ENCODE peak calls at places on chromosomes 4 and X, in seven cellular contexts. K is SK-N-SH, Y is K562, F is HCT116, W is GM12878, E is H1, O is HepG2. C is an unnamed sample.

GRCh38 chr4:80305466-80305865 is 30.1 kb upstream of the CFAP299 start:
- DNase-seq in W (no peak), E (no peak), Y (no peak), K (no peak), O (no peak), F (no peak), C (no peak)

GRCh38 chrX:30597258-30598012 is 19.9 kb upstream of the TASL start:
- DNase-seq in E (no peak), F (no peak), O (no peak), K (no peak), W (peak; percentile 53), Y (no peak), C (peak; percentile 3)

GRCh38 chrX:134735015-134735414 is 76.7 kb upstream of the PLAC1 start:
- DNase-seq in E (no peak), Y (no peak), W (no peak), F (no peak), K (no peak), O (no peak), C (no peak)

GRCh38 chr4:76546282-76547166 is 111.5 kb downstream of the SHROOM3 start:
- DNase-seq in F (no peak), E (no peak), K (no peak), O (no peak), Y (no peak), W (no peak), C (no peak)

GRCh38 chrX:23616361-23616760 is 50.9 kb upstream of the PRDX4 start:
- DNase-seq in K (peak; percentile 44), Y (peak; percentile 39), O (peak; percentile 0), W (no peak), E (no peak), F (no peak), C (peak; percentile 40)

GRCh38 chrX:56788229-56788628 is 59.2 kb downstream of the NBDY start:
- DNase-seq in Y (no peak), K (no peak), E (no peak), F (no peak), O (no peak), W (no peak), C (no peak)

GRCh38 chrX:151370906-151371305 is 26.1 kb upstream of the VMA21 start:
- DNase-seq in W (no peak), O (peak; percentile 1), F (no peak), E (peak; percentile 63), K (peak; percentile 32), Y (peak; percentile 14), C (peak; percentile 18)

GRCh38 chr4:60562353-60562752 is 637.8 kb upstream of the ADGRL3 start:
- DNase-seq in Y (no peak), O (no peak), E (no peak), W (no peak), F (no peak), K (no peak), C (no peak)

GRCh38 chrX:14673764-14674163 is 144.4 kb downstream of the GLRA2 start:
- DNase-seq in O (peak; percentile 39), Y (no peak), K (no peak), F (peak; percentile 78), W (peak; percentile 70), E (no peak), C (no peak)

GRCh38 chr4:48295116-48295515 is 25.5 kb upstream of the TEC start:
- DNase-seq in Y (no peak), W (no peak), K (no peak), O (no peak), E (no peak), F (no peak), C (no peak)

GRCh38 chr4:164874791-164875190 is 2.2 kb upstream of the APELA start:
- DNase-seq in F (no peak), Y (no peak), W (no peak), O (no peak), E (no peak), K (no peak), C (no peak)

GRCh38 chr4:87005369-87005689 is 70.5 kb downstream of the AFF1 start:
- DNase-seq in W (no peak), O (no peak), F (no peak), Y (no peak), E (no peak), K (no peak), C (no peak)

GRCh38 chrX:65607070-65607742 is 60.2 kb upstream of the MSN start:
- DNase-seq in E (no peak), F (no peak), K (no peak), Y (no peak), W (no peak), O (no peak), C (no peak)

GRCh38 chrX:135213200-135213844 is 38.5 kb upstream of the ETDA start:
- DNase-seq in K (no peak), O (no peak), F (no peak), E (no peak), Y (no peak), W (no peak), C (no peak)

GRCh38 chr4:55116450-55116849 is 8.9 kb downstream of the KDR start:
- DNase-seq in Y (no peak), W (no peak), O (no peak), E (no peak), K (no peak), F (no peak), C (no peak)

GRCh38 chr4:121951570-121952110 is at the start of gene TRPC3:
- DNase-seq in F (no peak), O (no peak), K (peak; percentile 69), Y (peak; percentile 47), W (no peak), E (peak; percentile 72), C (no peak)

GRCh38 chr4:910366-911091 is 21.6 kb downstream of the GAK start:
- DNase-seq in Y (no peak), E (no peak), W (no peak), K (no peak), F (no peak), O (no peak), C (no peak)

GRCh38 chr4:145937990-145938611 is 522 bp downstream of the ZNF827 start:
- DNase-seq in O (no peak), Y (no peak), F (no peak), K (peak; percentile 60), E (peak; percentile 48), W (no peak), C (peak; percentile 18)

GRCh38 chr4:102585329-102585728 is 84.2 kb downstream of the NFKB1 start:
- DNase-seq in W (no peak), O (no peak), F (no peak), E (no peak), K (no peak), Y (no peak), C (no peak)

GRCh38 chr4:135418353-135418752 is 1216.8 kb upstream of the PABPC4L start:
- DNase-seq in O (peak; percentile 3), K (peak; percentile 10), F (peak; percentile 37), Y (no peak), E (no peak), W (no peak), C (peak; percentile 41)

GRCh38 chr4:3875466-3875865 is 109.3 kb downstream of the ADRA2C start:
- DNase-seq in W (no peak), E (no peak), K (no peak), F (no peak), Y (no peak), O (no peak), C (no peak)

GRCh38 chrX:53249387-53250042 is 24.5 kb upstream of the KDM5C start:
- DNase-seq in K (no peak), Y (no peak), W (no peak), F (no peak), E (no peak), O (no peak), C (no peak)

GRCh38 chr4:134174271-134174670 is 27.3 kb downstream of the PABPC4L start:
- DNase-seq in E (no peak), W (no peak), K (no peak), Y (no peak), F (no peak), O (no peak), C (no peak)
- TF ChIP-seq JUND in E (no peak), W (no peak), K (no peak), Y (no peak), F (no peak), O (no peak), C (no peak)

DNA sequence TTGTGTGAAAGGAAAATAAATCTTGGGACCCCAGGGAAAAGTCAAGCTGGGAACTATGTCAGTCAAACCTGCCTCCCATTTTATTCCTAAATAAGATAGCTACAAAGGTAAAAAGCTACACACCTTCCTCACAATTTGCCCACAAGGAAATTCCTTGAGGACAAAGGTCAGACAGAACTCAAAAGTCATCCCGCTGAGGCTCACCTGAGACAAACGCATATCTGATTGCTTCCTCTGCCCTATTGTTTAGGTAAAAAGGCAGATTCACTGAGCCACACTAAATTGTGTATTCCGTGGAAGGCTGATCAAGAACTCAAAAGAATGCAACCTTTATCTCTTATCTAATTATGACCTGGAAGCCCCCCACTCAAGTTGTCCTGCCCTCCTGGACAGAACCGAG is 58.7 kb upstream of the MAML3 start:
- DNase-seq in Y (no peak), K (no peak), W (no peak), O (no peak), F (no peak), E (no peak), C (no peak)
- TF ChIP-seq JUND in Y (no peak), K (no peak), W (no peak), O (no peak), F (no peak), E (no peak), C (no peak)

GRCh38 chr4:113103556-113103955 is 54.1 kb downstream of the ANK2 start:
- DNase-seq in Y (no peak), K (no peak), O (no peak), E (no peak), F (no peak), W (no peak), C (no peak)

GRCh38 chr4:113101669-113102068 is 52.2 kb downstream of the ANK2 start:
- DNase-seq in O (peak; percentile 3), K (no peak), W (no peak), Y (no peak), F (no peak), E (no peak), C (no peak)

GRCh38 chr4:113109106-113109740 is 59.8 kb downstream of the ANK2 start:
- DNase-seq in E (no peak), W (no peak), Y (no peak), O (peak; percentile 46), K (no peak), F (no peak), C (no peak)

DNA sequence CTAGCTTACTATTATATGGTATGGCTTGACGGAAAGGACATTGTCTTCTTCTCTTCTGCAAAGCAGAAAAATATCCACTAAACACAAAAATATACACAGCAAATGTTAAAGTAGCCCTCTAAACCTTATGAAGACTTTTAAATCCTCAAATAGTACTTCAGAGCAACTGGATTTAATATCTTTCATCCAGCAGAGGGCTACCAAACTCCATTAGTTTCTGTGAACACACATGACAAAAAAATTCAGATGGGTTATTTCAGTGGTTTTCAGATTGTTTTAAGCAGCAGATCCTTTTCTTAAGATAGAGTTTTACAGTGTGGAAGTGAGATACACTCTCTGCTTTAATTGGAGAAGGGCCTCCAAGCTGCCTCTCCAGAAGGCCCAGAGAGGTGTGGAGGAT is 56.6 kb downstream of the ANK2 start:
- DNase-seq in K (peak; percentile 6), F (peak; percentile 23), W (no peak), E (no peak), O (peak; percentile 59), Y (no peak), C (peak; percentile 53)
- TF ChIP-seq JUND in K (no peak), F (no peak), W (no peak), E (no peak), O (no peak), Y (no peak), C (no peak)

DNA sequence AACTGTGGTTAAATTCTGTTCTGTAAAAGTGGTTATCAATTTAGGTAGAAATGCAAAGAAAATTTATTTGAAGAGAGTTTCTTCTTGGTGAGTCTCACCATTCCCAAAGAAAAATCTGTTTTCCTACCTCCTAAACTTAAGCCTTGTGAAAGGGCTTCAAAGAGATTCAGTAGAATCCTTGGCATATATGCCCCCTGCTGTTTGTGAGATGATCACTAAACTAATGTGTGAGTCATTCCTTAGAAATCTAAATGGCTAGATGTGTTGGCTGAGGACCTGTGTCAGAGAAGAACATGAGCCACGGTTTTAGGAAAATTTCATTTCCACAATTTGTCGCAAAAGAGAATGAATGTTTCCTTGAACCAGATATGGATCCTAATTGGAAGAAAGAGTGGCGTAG is 260.9 kb downstream of the SLC7A11 start:
- DNase-seq in F (peak; percentile 31), W (no peak), E (no peak), K (no peak), Y (no peak), O (no peak), C (no peak)
- TF ChIP-seq JUND in F (peak; percentile 21), W (no peak), E (no peak), K (peak; percentile 40), Y (peak; percentile 62), O (no peak), C (no peak)